ENCODE peak calls at places on chromosomes 2 and 18, in eight cellular contexts. Q is K562, P is HCT116, N is endothelial cell of umbilical vein, F is H1, G is GM12878, U is HepG2, W is SK-N-SH. L is an unnamed sample. For H3K79me2, the result is how much of the 10 kb centered on the place peaks cover.

GRCh38 chr2:47357475-47357874 is 45.5 kb upstream of the MSH2 start:
- DNase-seq in Q (peak), P (no peak), N (peak), F (no peak), G (no peak), U (peak), W (no peak), L (no peak)

GRCh38 chr18:50902797-50903196 is 23.9 kb downstream of the ME2 start:
- DNase-seq in Q (no peak), P (no peak), N (no peak), F (no peak), G (no peak), U (peak), W (no peak), L (no peak)

GRCh38 chr2:132415256-132416079 is 1.1 kb upstream of the GPR39 start:
- DNase-seq in Q (no peak), P (no peak), N (no peak), F (no peak), G (no peak), U (no peak), W (no peak), L (peak)

GRCh38 chr18:33562741-33563140 is 15.3 kb upstream of the ASXL3 start:
- DNase-seq in Q (no peak), P (no peak), N (no peak), F (no peak), G (no peak), U (no peak), W (no peak), L (no peak)

GRCh38 chr2:185628985-185629384 is 109.6 kb upstream of the FSIP2 start:
- DNase-seq in Q (no peak), P (peak), N (peak), F (peak), G (no peak), U (peak), W (no peak), L (peak)

GRCh38 chr18:58362829-58363231 is 266.1 kb downstream of the ALPK2 start:
- DNase-seq in Q (no peak), P (no peak), N (no peak), F (no peak), G (no peak), U (no peak), W (no peak), L (no peak)

GRCh38 chr2:204625135-204625534 is 79.9 kb downstream of the PARD3B start:
- DNase-seq in Q (no peak), P (no peak), N (peak), F (no peak), G (no peak), U (no peak), W (peak), L (peak)

GRCh38 chr2:176612736-176613135 is 343.5 kb downstream of the MTX2 start:
- DNase-seq in Q (no peak), P (no peak), N (peak), F (no peak), G (no peak), U (no peak), W (no peak), L (no peak)

GRCh38 chr2:85712849-85713612 is 18.9 kb downstream of the GNLY start:
- DNase-seq in Q (no peak), P (no peak), N (peak), F (no peak), G (no peak), U (no peak), W (no peak), L (no peak)

GRCh38 chr2:168434164-168434563 is 21.9 kb upstream of the CERS6 start:
- DNase-seq in Q (no peak), P (no peak), N (no peak), F (no peak), G (no peak), U (no peak), W (peak), L (no peak)

GRCh38 chr2:32418777-32419176 is 62.0 kb downstream of the BIRC6 start:
- DNase-seq in Q (no peak), P (no peak), N (peak), F (no peak), G (no peak), U (no peak), W (no peak), L (no peak)

GRCh38 chr18:25146113-25146512 is 205.9 kb downstream of the ZNF521 start:
- DNase-seq in Q (no peak), P (no peak), N (no peak), F (no peak), G (no peak), U (no peak), W (no peak), L (no peak)

GRCh38 chr2:3575534-3576324 is 669 bp downstream of the RPS7 start:
- DNase-seq in Q (peak), P (no peak), N (peak), F (no peak), G (no peak), U (no peak), W (peak), L (peak)

GRCh38 chr2:55133467-55134315 is 83.4 kb upstream of the RTN4 start:
- DNase-seq in Q (peak), P (no peak), N (peak), F (peak), G (peak), U (peak), W (no peak), L (peak)

GRCh38 chr2:192194866-192195547 is at the start of gene TMEFF2:
- DNase-seq in Q (peak), P (no peak), N (peak), F (peak), G (no peak), U (peak), W (peak), L (peak)

GRCh38 chr18:22914633-22915032 is 18.5 kb upstream of the RBBP8 start:
- DNase-seq in Q (no peak), P (no peak), N (no peak), F (no peak), G (no peak), U (peak), W (no peak), L (peak)

GRCh38 chr2:71614976-71615768 is 161.8 kb downstream of the DYSF start:
- DNase-seq in Q (no peak), P (no peak), N (peak), F (no peak), G (no peak), U (peak), W (peak), L (no peak)

GRCh38 chr2:105847056-105847455 is 102.3 kb downstream of the NCK2 start:
- DNase-seq in Q (no peak), P (no peak), N (no peak), F (no peak), G (no peak), U (no peak), W (no peak), L (no peak)
- H3K79me2 ChIP-seq in Q (under half), P (under half), N (under half), F (under half), G (under half), U (under half), W (under half), L (half or more)

DNA sequence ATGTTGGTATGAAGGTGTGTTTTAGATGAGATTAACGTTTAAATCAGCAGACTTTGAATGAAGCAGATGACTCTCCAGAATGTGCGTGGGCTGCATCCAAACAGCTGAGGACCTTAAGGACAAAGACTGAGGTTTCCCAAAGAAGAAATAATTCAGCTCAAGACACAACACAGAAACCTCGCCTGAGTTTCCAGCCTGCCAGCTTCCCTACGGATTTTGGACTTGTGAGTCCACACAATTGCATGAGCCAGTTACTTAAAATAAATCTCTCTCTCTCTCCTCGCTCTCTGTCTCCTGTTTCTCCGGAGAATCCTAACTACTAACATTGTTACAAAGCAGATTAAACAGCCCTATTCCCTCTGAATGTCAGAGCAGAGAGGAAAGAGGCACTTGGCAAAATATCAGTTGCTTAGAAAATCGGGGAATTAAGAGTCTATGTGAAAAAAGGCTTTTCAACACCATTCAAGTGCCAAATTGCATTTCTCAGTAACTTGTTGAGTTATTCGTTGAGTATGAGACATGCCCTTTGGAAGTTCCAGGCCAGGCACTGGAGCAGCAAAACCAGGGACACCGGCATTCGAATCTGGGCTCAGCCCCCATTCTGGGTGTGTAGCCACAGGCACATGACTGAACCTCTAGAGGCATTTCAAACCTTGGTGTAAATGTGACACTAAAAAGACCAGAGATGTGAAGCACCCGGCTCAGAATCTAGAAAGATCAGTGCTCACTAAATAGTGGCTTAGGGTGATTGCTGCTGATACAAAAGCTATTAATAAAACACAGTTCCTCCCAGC is 174.6 kb upstream of the PID1 start:
- DNase-seq in Q (no peak), P (no peak), N (no peak), F (no peak), G (no peak), U (no peak), W (no peak), L (no peak)
- TF ChIP-seq POLR2AphosphoS5 in Q (no peak), P (no peak), N (no peak), F (no peak), G (no peak), U (no peak), W (no peak), L (no peak)

GRCh38 chr2:183011741-183012140 is 26.5 kb downstream of the NCKAP1 start:
- DNase-seq in Q (no peak), P (no peak), N (no peak), F (no peak), G (no peak), U (no peak), W (no peak), L (no peak)

GRCh38 chr2:183019718-183020442 is 18.4 kb downstream of the NCKAP1 start:
- DNase-seq in Q (no peak), P (no peak), N (no peak), F (no peak), G (no peak), U (no peak), W (no peak), L (no peak)

GRCh38 chr2:183010112-183010511 is 28.1 kb downstream of the NCKAP1 start:
- DNase-seq in Q (peak), P (peak), N (peak), F (peak), G (no peak), U (no peak), W (no peak), L (peak)

GRCh38 chr2:183009249-183009899 is 28.9 kb downstream of the NCKAP1 start:
- DNase-seq in Q (no peak), P (no peak), N (no peak), F (no peak), G (no peak), U (no peak), W (peak), L (no peak)

DNA sequence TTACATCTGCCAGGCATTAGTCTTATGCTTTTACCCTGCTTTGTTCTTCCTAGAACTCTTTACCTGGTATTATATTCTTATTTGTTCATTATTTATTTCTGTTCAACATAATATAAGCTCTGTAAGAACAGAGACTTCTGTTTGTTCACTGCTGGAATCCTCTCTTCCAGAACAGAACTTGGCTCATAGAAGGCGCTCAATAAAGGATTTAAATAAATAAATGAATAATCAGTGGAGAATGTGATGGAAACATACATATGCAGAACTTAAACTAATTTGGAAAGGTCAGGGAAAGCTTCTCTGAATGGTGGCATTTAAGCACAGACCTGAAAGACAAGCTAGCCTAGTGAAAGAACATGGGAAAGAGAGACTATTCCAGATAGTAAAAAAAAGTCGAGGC is 24.3 kb downstream of the NCKAP1 start:
- DNase-seq in Q (no peak), P (no peak), N (no peak), F (no peak), G (no peak), U (no peak), W (no peak), L (no peak)
- H3K79me2 ChIP-seq in Q (half or more), P (half or more), N (half or more), F (half or more), G (under half), U (half or more), W (half or more), L (half or more)

GRCh38 chr2:96856776-96857673 is 791 bp downstream of the ANKRD39 start:
- DNase-seq in Q (peak), P (no peak), N (peak), F (no peak), G (no peak), U (peak), W (no peak), L (peak)
- TF ChIP-seq POLR2AphosphoS5 in Q (no peak), P (no peak), N (no peak), F (peak), G (no peak), U (no peak), W (no peak), L (no peak)

GRCh38 chr2:20557226-20557625 is 93.7 kb downstream of the HS1BP3 start:
- DNase-seq in Q (no peak), P (no peak), N (no peak), F (no peak), G (no peak), U (no peak), W (no peak), L (no peak)
- H3K79me2 ChIP-seq in Q (under half), P (under half), N (under half), F (under half), G (under half), U (under half), W (under half), L (under half)

GRCh38 chr2:158745067-158745865 is 49.9 kb upstream of the DAPL1 start:
- DNase-seq in Q (no peak), P (peak), N (peak), F (peak), G (no peak), U (peak), W (peak), L (peak)

GRCh38 chr2:158747346-158747745 is 47.8 kb upstream of the DAPL1 start:
- DNase-seq in Q (no peak), P (no peak), N (no peak), F (no peak), G (no peak), U (no peak), W (no peak), L (no peak)

GRCh38 chr2:158746488-158746887 is 48.6 kb upstream of the DAPL1 start:
- DNase-seq in Q (no peak), P (no peak), N (peak), F (no peak), G (no peak), U (no peak), W (no peak), L (no peak)

GRCh38 chr2:158743899-158744298 is 51.2 kb upstream of the DAPL1 start:
- DNase-seq in Q (no peak), P (no peak), N (no peak), F (no peak), G (no peak), U (no peak), W (no peak), L (no peak)

DNA sequence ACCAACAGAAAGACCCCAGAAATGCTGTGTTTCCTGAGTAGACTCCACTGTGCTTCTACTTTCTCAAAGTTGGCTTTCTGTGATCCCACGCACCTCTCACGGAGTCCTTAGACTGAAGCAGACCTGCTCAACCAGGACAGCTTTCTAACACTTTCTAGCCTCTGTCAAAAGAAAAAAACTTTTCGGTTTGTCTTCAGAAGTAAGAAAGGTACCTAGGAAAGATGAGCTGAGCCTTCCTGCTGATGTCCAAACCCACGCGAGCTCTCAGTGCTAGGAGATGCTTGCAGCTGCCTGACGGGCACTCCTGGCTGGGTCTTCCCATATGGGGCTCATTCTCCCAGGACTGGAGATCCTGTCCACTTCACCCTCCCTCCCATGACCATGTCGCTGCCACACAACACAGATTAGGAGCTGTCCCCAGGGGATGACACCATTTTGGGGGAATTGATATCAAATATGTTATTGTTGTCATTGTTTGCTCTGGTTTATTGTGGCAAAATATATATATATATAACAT is 49.2 kb upstream of the DAPL1 start:
- DNase-seq in Q (no peak), P (no peak), N (no peak), F (no peak), G (no peak), U (no peak), W (no peak), L (peak)
- TF ChIP-seq POLR2AphosphoS5 in Q (no peak), P (no peak), N (no peak), F (no peak), G (no peak), U (no peak), W (no peak), L (no peak)

DNA sequence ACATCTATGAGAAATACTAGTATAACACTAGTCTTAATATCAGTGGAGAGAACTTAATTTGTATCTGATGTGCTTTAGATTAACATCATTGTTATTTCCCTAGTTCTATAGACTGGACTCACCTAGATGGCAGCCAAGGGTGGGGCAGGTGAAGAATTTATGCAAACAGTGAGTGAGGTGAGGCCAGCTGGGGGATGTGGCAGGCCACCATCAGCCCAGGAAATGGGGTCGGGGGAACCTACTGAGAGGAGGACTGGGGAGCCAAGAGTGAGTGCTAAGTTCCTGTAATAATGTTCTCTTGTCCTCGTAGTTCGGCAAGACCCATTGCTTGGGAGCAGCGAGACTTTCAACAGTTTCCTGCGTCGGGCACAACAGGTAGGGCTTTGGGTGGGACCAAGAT is 2.5 kb downstream of the SNX17 start:
- DNase-seq in Q (no peak), P (no peak), N (no peak), F (no peak), G (no peak), U (no peak), W (no peak), L (peak)
- H3K79me2 ChIP-seq in Q (half or more), P (half or more), N (under half), F (under half), G (under half), U (half or more), W (half or more), L (under half)

L was measured in GM23338.